ENCODE peak calls at places on chromosomes 12 and 14, in four cellular contexts. H is ascending aorta, W is OCI-LY7, B is right lobe of liver. J is an unnamed sample. For H3K9me3 and H3K4me1, the result is how much of the 10 kb centered on the place peaks cover.

GRCh38 chr12:71760471-71760870 is 5.8 kb downstream of the RAB21 start:
- DNase-seq in H (no peak), W (no peak), B (no peak), J (no peak)

GRCh38 chr14:73591690-73592448 is at the start of gene ACOT4:
- DNase-seq in B (peak), W (no peak), H (no peak), J (no peak)

GRCh38 chr14:59038746-59039145 is 149.7 kb upstream of the DAAM1 start:
- DNase-seq in H (no peak), B (no peak), W (no peak), J (no peak)

GRCh38 chr12:106276032-106276728 is 26.4 kb upstream of the TCP11L2 start:
- DNase-seq in B (no peak), W (peak), H (no peak), J (no peak)

GRCh38 chr14:73741876-73742519 is 27.8 kb upstream of the PNMA1 start:
- DNase-seq in H (no peak), B (peak), W (peak), J (peak)

GRCh38 chr14:32826404-32827082 is 112.1 kb upstream of the NPAS3 start:
- DNase-seq in W (no peak), H (no peak), B (no peak), J (no peak)

GRCh38 chr12:51814311-51815088 is 34.0 kb downstream of the FIGNL2 start:
- DNase-seq in W (no peak), B (peak), H (no peak), J (peak)

GRCh38 chr14:36975834-36976233 is 196.6 kb downstream of the SLC25A21 start:
- DNase-seq in W (no peak), B (no peak), H (no peak), J (no peak)

GRCh38 chr14:32567543-32568384 is 238.7 kb downstream of the AKAP6 start:
- DNase-seq in B (no peak), H (no peak), W (no peak), J (no peak)

GRCh38 chr12:113571713-113572112 is 100.0 kb upstream of the LHX5 start:
- DNase-seq in H (no peak), B (no peak), W (no peak), J (no peak)

GRCh38 chr14:32473476-32473875 is 144.4 kb downstream of the AKAP6 start:
- DNase-seq in B (peak), H (no peak), W (no peak), J (no peak)

GRCh38 chr12:111297703-111298426 is 71.0 kb downstream of the PHETA1 start:
- DNase-seq in B (no peak), W (no peak), H (no peak), J (no peak)

GRCh38 chr14:38808734-38809455 is 294.1 kb downstream of the SEC23A start:
- DNase-seq in B (no peak), W (no peak), H (no peak), J (no peak)

GRCh38 chr14:29274890-29275651 is 508.5 kb downstream of the FOXG1 start:
- DNase-seq in W (no peak), H (no peak), B (no peak), J (no peak)

GRCh38 chr14:75709207-75709812 is 48.3 kb downstream of the TTLL5 start:
- DNase-seq in W (peak), H (peak), B (peak), J (peak)

GRCh38 chr14:102085503-102085902 is 1.3 kb downstream of the HSP90AA1 start:
- DNase-seq in B (no peak), W (no peak), H (no peak), J (no peak)

GRCh38 chr12:24014853-24015590 is 65.6 kb upstream of the SOX5 start:
- DNase-seq in B (no peak), H (no peak), W (no peak), J (no peak)

DNA sequence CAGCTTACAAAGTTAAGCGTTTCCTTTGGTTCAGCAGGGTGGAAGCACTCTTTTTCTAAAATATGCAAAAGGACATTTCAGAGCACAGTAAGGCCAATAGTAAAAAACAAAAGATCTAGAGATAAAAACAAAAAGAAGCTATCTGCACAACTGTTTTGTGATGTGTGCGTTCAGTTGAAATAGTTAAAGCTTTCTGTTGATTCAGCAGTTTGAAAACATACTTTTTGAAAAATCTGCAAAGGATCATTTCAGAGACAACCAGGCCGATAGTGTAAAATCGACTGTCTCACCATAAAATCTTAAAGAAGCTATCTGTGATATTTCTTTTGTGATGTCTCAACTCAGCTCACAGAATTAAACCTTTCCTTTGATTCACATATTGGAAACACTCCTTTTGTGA is 300.0 kb upstream of the ALG10B start:
- DNase-seq in W (no peak), H (no peak), B (no peak), J (no peak)
- H3K9me3 ChIP-seq in W (under half), H (under half), B (under half), J (under half)

GRCh38 chr12:53073881-53074280 is 5.3 kb downstream of the SPRYD3 start:
- DNase-seq in H (no peak), B (no peak), W (no peak), J (peak)
- H3K4me1 ChIP-seq in H (under half), B (under half), W (under half), J (half or more)

DNA sequence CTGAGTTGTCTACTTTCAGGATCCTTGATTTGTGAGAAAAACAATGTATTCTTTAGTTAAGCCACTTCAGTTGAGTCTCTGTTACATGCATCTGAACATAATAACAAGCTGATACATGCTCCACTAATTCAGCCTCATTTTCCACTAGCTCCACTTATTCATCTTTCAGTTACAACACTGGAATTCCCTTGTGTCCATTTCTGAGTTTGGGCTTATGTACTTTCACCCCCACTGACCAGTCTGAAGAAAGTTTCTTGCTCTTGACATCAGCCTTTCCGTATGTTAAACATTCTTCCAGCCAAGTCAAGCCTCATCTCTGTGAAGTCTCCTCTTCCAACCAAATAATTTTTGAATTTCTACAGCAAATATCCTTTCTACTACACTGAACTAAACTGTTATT is 592.5 kb upstream of the NOVA1 start:
- DNase-seq in W (no peak), H (no peak), B (no peak), J (no peak)
- H3K9me3 ChIP-seq in W (under half), H (under half), B (under half), J (under half)

DNA sequence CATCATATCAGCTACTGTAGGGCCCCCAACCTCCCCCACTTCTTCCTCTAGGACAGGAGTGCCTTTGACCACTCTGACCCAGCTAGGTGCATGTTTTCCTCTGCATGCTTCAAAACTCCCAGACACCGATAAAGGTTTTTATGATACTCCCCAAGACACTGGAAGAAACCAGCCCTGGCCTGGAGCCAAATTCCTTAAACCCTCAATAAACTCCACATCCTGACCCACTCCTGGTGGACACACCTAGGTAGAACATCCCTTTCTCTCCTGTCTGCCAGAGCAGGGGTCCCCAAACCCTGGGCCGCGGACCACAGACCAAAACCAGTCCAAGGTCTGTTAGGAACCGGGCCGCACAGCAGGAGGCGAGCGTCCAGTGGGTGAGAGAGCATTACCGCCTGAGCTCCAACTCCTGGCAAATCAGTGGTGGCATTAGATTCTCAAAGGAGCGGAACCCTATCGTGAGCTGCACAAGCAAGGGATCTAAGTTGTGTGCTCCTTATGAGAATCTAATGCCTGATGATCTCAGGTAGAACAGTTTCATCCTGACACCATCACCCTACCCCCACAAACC is 49.6 kb downstream of the NT5DC3 start:
- DNase-seq in H (no peak), B (peak), W (no peak), J (no peak)
- H3K4me1 ChIP-seq in H (under half), B (under half), W (under half), J (under half)

GRCh38 chr12:56866493-56866892 is 67.7 kb downstream of the SDR9C7 start:
- DNase-seq in B (no peak), H (no peak), W (no peak), J (no peak)
- H3K9me3 ChIP-seq in B (under half), H (under half), W (half or more), J (under half)